ENCODE peak calls at places on chromosomes 6 and 20, in seven cellular contexts. X, L, M, T, H, E and Y are unnamed samples.

GRCh38 chr6:107769053-107769658 is 55.0 kb downstream of the SCML4 start:
- DNase-seq in X (no peak), L (no peak), M (peak; percentile 15), T (no peak), H (no peak), E (no peak), Y (no peak)

GRCh38 chr6:6912841-6913240 is 194.9 kb upstream of the RREB1 start:
- DNase-seq in X (no peak), L (no peak), M (no peak), T (no peak), H (no peak), E (no peak), Y (no peak)

GRCh38 chr20:47741669-47742345 is 43.5 kb downstream of the SULF2 start:
- DNase-seq in X (no peak), L (no peak), M (no peak), T (no peak), H (no peak), E (no peak), Y (peak; percentile 11)

GRCh38 chr6:126919947-126920346 is 198.5 kb upstream of the RSPO3 start:
- DNase-seq in X (no peak), L (no peak), M (no peak), T (no peak), H (no peak), E (no peak), Y (peak; percentile 79)

GRCh38 chr6:139452176-139452876 is 77.9 kb upstream of the CITED2 start:
- DNase-seq in X (no peak), L (no peak), M (no peak), T (no peak), H (no peak), E (no peak), Y (peak; percentile 79)

GRCh38 chr6:168648240-168648639 is 207.3 kb downstream of the SMOC2 start:
- DNase-seq in X (no peak), L (no peak), M (no peak), T (peak; percentile 78), H (no peak), E (peak; percentile 61), Y (no peak)

GRCh38 chr20:3473324-3473723 is 2.5 kb downstream of the ATRN start:
- DNase-seq in X (no peak), L (no peak), M (no peak), T (no peak), H (no peak), E (no peak), Y (no peak)

GRCh38 chr6:112846711-112847110 is 499.6 kb downstream of the RFPL4B start:
- DNase-seq in X (no peak), L (no peak), M (peak; percentile 3), T (no peak), H (no peak), E (no peak), Y (no peak)

GRCh38 chr6:33896391-33897192 is 92.8 kb upstream of the MLN start:
- DNase-seq in X (no peak), L (no peak), M (no peak), T (no peak), H (no peak), E (no peak), Y (no peak)

GRCh38 chr20:23161968-23162696 is 76.0 kb upstream of the CD93 start:
- DNase-seq in X (peak; percentile 90), L (no peak), M (no peak), T (peak; percentile 94), H (no peak), E (peak; percentile 90), Y (peak; percentile 58)

GRCh38 chr20:54212871-54213270 is 5.0 kb downstream of the PFDN4 start:
- DNase-seq in X (no peak), L (no peak), M (no peak), T (no peak), H (no peak), E (no peak), Y (no peak)

GRCh38 chr6:36343109-36343508 is 6.4 kb upstream of the BNIP5 start:
- DNase-seq in X (no peak), L (no peak), M (no peak), T (no peak), H (no peak), E (peak; percentile 11), Y (no peak)

GRCh38 chr20:48624315-48625020 is 203.3 kb downstream of the PREX1 start:
- DNase-seq in X (peak; percentile 72), L (no peak), M (peak; percentile 52), T (no peak), H (no peak), E (no peak), Y (no peak)

GRCh38 chr6:17349437-17349836 is 44.0 kb upstream of the CAP2 start:
- DNase-seq in X (no peak), L (no peak), M (no peak), T (no peak), H (no peak), E (no peak), Y (no peak)

GRCh38 chr6:102390541-102390940 is 997.0 kb downstream of the GRIK2 start:
- DNase-seq in X (no peak), L (no peak), M (no peak), T (no peak), H (no peak), E (no peak), Y (no peak)

GRCh38 chr6:147941143-147941542 is 401.5 kb upstream of the SASH1 start:
- DNase-seq in X (no peak), L (peak; percentile 9), M (peak; percentile 46), T (no peak), H (no peak), E (no peak), Y (no peak)

GRCh38 chr20:48278961-48279481 is 493.7 kb upstream of the SULF2 start:
- DNase-seq in X (no peak), L (no peak), M (no peak), T (no peak), H (no peak), E (no peak), Y (peak; percentile 87)

GRCh38 chr20:38061109-38061508 is 27.6 kb downstream of the RPRD1B start:
- DNase-seq in X (no peak), L (no peak), M (no peak), T (no peak), H (no peak), E (no peak), Y (no peak)

GRCh38 chr6:131062245-131063027 is 609 bp downstream of the EPB41L2 start:
- DNase-seq in X (no peak), L (no peak), M (peak; percentile 45), T (peak; percentile 28), H (no peak), E (peak; percentile 67), Y (peak; percentile 26)

GRCh38 chr20:8039048-8039447 is 19.5 kb upstream of the TMX4 start:
- DNase-seq in X (no peak), L (no peak), M (peak; percentile 37), T (no peak), H (no peak), E (no peak), Y (no peak)

GRCh38 chr6:90432408-90432775 is 135.7 kb upstream of the BACH2 start:
- DNase-seq in X (no peak), L (no peak), M (no peak), T (no peak), H (no peak), E (no peak), Y (no peak)

GRCh38 chr6:135094403-135094821 is 39.8 kb upstream of the HBS1L start:
- DNase-seq in X (no peak), L (no peak), M (no peak), T (no peak), H (no peak), E (no peak), Y (no peak)

GRCh38 chr20:52924411-52925271 is 47.5 kb upstream of the TSHZ2 start:
- DNase-seq in X (no peak), L (no peak), M (no peak), T (no peak), H (no peak), E (no peak), Y (no peak)

DNA sequence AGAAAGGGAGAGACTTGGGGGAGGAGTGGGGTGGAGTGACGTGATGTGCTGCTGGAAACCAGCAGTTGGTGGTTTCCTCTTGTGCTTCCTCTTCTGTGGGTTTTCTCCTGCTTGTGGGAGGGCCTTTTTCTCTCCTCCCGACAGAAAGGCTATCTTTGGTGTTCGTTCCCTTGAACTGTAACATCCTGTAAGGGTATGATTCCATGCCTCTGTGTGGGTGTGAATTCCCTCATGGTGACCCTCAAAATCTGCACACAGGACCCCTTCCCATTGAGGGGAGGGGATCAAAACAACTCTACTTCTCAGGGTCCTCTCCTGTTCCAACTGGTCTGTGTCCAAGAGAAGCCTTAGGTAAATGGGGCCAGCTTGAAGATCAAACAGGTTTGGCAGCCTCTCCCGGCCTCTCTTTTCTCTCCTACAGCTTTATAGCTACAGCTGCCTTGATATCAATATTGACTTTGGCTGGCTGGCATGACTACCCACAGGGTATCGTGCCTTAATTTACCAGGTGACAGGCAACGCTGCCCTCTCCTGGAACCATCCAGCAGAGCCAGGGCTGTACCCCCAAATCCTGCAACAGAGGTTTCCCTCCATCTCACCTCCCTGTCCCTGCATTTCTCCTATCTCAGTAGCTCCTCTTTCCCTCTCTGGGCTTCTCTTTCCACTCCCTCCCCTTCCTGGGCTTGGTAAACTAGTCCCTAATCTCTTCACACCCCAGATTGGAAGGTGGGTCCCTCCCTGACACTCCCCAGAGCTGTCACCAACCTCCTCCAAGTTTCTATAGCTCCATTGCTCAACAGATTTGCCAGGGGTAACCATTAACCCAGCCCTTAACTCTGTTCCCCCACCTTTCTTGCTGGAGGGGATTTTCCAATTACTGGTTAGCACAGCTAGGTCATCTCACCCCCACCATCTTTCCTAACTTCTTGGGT is 1.5 kb upstream of the MSH5 start:
- DNase-seq in X (peak; percentile 90), L (no peak), M (peak; percentile 50), T (peak; percentile 89), H (no peak), E (no peak), Y (peak; percentile 90)
- TF ChIP-seq POLR2AphosphoS5 in X (peak; percentile 92), L (no peak), M (no peak), T (peak; percentile 71), H (no peak), E (no peak), Y (peak; percentile 82)

GRCh38 chr6:32110632-32111031 is 1.5 kb upstream of the TNXB start:
- DNase-seq in X (no peak), L (no peak), M (no peak), T (peak; percentile 66), H (no peak), E (peak; percentile 78), Y (no peak)
- TF ChIP-seq POLR2AphosphoS5 in X (peak; percentile 50), L (no peak), M (peak; percentile 28), T (no peak), H (peak; percentile 22), E (peak; percentile 5), Y (peak; percentile 35)

DNA sequence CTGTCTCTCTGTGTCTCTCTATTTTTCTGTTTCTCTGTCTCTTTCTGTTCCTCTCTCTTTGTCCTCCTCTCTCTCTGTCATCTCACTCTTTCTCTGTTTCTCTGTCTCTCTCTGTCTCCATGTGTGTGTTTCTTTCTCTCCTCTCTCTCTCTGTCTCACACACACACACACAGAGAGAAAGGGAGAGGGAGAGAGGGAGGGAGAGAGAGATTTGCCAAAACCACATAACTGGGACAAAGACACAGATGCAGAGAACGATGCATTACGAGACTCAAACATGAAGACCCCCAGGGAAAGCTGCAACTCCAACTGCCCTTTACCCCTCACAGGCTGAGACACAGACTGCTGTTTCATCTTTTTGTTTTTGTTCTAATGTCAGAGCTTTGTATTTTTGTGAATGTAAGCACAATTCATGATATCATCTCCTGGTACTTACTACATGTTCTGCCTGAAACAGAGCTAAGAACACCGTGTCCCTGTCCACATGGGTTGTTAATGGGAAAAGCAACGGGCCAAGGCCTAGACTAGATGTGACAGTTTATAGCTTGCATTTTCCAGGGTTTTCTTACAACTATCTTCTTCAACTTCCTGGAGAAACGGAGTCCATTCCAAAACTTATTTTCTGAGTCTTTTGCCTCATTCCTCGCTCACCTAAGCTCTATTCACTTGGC is 177.1 kb upstream of the ARID1B start:
- DNase-seq in X (no peak), L (no peak), M (no peak), T (no peak), H (no peak), E (peak; percentile 87), Y (no peak)
- TF ChIP-seq POLR2AphosphoS5 in X (no peak), L (no peak), M (no peak), T (no peak), H (no peak), E (no peak), Y (no peak)

GRCh38 chr6:46914279-46914810 is 7.4 kb downstream of the ADGRF5 start:
- DNase-seq in X (no peak), L (no peak), M (no peak), T (no peak), H (no peak), E (no peak), Y (peak; percentile 96)
- TF ChIP-seq POLR2AphosphoS5 in X (no peak), L (no peak), M (no peak), T (peak; percentile 25), H (no peak), E (no peak), Y (peak; percentile 35)